ENCODE peak calls at places on chromosome 22, in seven cellular contexts. C is upper lobe of right lung, X is right lobe of liver, E is mammary epithelial cell, O is A549, L is lung, J is astrocyte of the cerebellum. V is an unnamed sample.

GRCh38 chr22:22865311-22866072 is 22.1 kb upstream of the IGLL5 start:
- DNase-seq in J (no peak), L (no peak), C (no peak), O (no peak), X (no peak), E (no peak), V (no peak)

GRCh38 chr22:49866646-49867045 is 13.0 kb downstream of the ZBED4 start:
- DNase-seq in X (no peak), C (no peak), O (no peak), J (no peak), L (no peak), E (no peak), V (no peak)

GRCh38 chr22:25876871-25877270 is 134.9 kb downstream of the MYO18B start:
- DNase-seq in O (no peak), C (no peak), J (no peak), L (no peak), X (no peak), E (peak), V (no peak)

GRCh38 chr22:44357962-44358553 is 45.3 kb upstream of the SHISAL1 start:
- DNase-seq in X (peak), C (peak), J (peak), O (no peak), E (no peak), L (no peak), V (no peak)

GRCh38 chr22:50074056-50074455 is 11.2 kb downstream of the MLC1 start:
- DNase-seq in J (no peak), X (no peak), O (no peak), L (no peak), E (no peak), C (peak), V (no peak)

GRCh38 chr22:38461057-38461413 is 6.0 kb upstream of the KCNJ4 start:
- DNase-seq in C (no peak), L (no peak), E (no peak), O (no peak), X (no peak), J (no peak), V (no peak)

GRCh38 chr22:50600541-50600940 is at the start of gene MAPK8IP2:
- DNase-seq in C (no peak), E (no peak), X (peak), O (no peak), J (no peak), L (no peak), V (no peak)

GRCh38 chr22:39181356-39181755 is 28.9 kb upstream of the CBX7 start:
- DNase-seq in J (no peak), O (no peak), E (no peak), C (no peak), L (no peak), X (no peak), V (no peak)

GRCh38 chr22:30649430-30650007 is 13.9 kb downstream of the SLC35E4 start:
- DNase-seq in L (peak), C (no peak), J (no peak), X (peak), O (no peak), E (peak), V (peak)

GRCh38 chr22:26477341-26477731 is 6.2 kb downstream of the HPS4 start:
- DNase-seq in X (no peak), C (no peak), O (no peak), L (no peak), J (no peak), E (no peak), V (no peak)

GRCh38 chr22:26551568-26551967 is 38.4 kb downstream of the TPST2 start:
- DNase-seq in L (no peak), E (no peak), X (no peak), J (no peak), C (no peak), O (no peak), V (no peak)

GRCh38 chr22:44171486-44172076 is 9.1 kb upstream of the PARVG start:
- DNase-seq in O (no peak), X (no peak), J (no peak), C (peak), L (no peak), E (no peak), V (no peak)

GRCh38 chr22:24595228-24595627 is 2.4 kb upstream of the LRRC75B start:
- DNase-seq in O (no peak), C (no peak), J (no peak), E (no peak), L (no peak), X (no peak), V (no peak)

GRCh38 chr22:37400719-37401118 is 26.6 kb downstream of the ELFN2 start:
- DNase-seq in J (no peak), C (no peak), L (peak), E (no peak), O (no peak), X (no peak), V (no peak)

GRCh38 chr22:35656284-35656752 is 8.1 kb downstream of the APOL6 start:
- DNase-seq in O (no peak), C (no peak), L (no peak), X (no peak), J (no peak), E (no peak), V (peak)

GRCh38 chr22:25169278-25170031 is 30.2 kb upstream of the CRYBB3 start:
- DNase-seq in O (no peak), E (no peak), C (peak), X (peak), J (no peak), L (peak), V (peak)

GRCh38 chr22:35383679-35384071 is 2.8 kb downstream of the HMOX1 start:
- DNase-seq in O (no peak), E (no peak), J (no peak), L (no peak), C (no peak), X (no peak), V (no peak)

GRCh38 chr22:18144105-18144504 is 5.9 kb upstream of the USP18 start:
- DNase-seq in J (no peak), O (no peak), C (no peak), L (no peak), X (no peak), E (no peak), V (no peak)

GRCh38 chr22:50576070-50576469 is 2.2 kb downstream of the CPT1B start:
- DNase-seq in E (peak), J (peak), X (no peak), O (peak), L (no peak), C (no peak), V (peak)

GRCh38 chr22:50719814-50720300 is 18.1 kb upstream of the ACR start:
- DNase-seq in C (no peak), L (no peak), E (no peak), O (no peak), J (no peak), X (no peak), V (no peak)

GRCh38 chr22:49877642-49878041 is 24.0 kb downstream of the ZBED4 start:
- DNase-seq in O (no peak), E (no peak), C (no peak), L (no peak), X (no peak), J (no peak), V (no peak)

GRCh38 chr22:38173156-38173906 is 8.3 kb downstream of the PLA2G6 start:
- DNase-seq in L (no peak), E (no peak), X (no peak), J (no peak), C (no peak), O (no peak), V (no peak)

GRCh38 chr22:40128989-40129388 is 48.7 kb upstream of the TNRC6B start:
- DNase-seq in L (no peak), O (no peak), C (no peak), E (no peak), J (no peak), X (no peak), V (no peak)

GRCh38 chr22:23237201-23237798 is 57.0 kb downstream of the BCR start:
- DNase-seq in E (no peak), L (no peak), X (no peak), O (no peak), J (no peak), C (no peak), V (no peak)

GRCh38 chr22:38316340-38317236 is 645 bp downstream of the CSNK1E start:
- DNase-seq in J (no peak), E (peak), X (peak), L (peak), C (peak), O (no peak), V (peak)

GRCh38 chr22:30822216-30823014 is 127.7 kb downstream of the OSBP2 start:
- DNase-seq in X (no peak), C (peak), E (no peak), L (no peak), J (no peak), O (no peak), V (no peak)

GRCh38 chr22:26322179-26322905 is 106.7 kb upstream of the ASPHD2 start:
- DNase-seq in X (no peak), O (no peak), L (no peak), J (peak), C (no peak), E (peak), V (peak)

GRCh38 chr22:26426924-26427323 is 2.1 kb upstream of the ASPHD2 start:
- DNase-seq in X (no peak), J (no peak), C (no peak), L (no peak), E (no peak), O (no peak), V (no peak)

GRCh38 chr22:24068717-24069116 is 57.6 kb downstream of the CABIN1 start:
- DNase-seq in X (no peak), C (peak), L (no peak), E (no peak), J (no peak), O (no peak), V (no peak)

GRCh38 chr22:39150848-39151215 is 1.6 kb downstream of the CBX7 start:
- DNase-seq in J (no peak), E (no peak), L (no peak), X (no peak), C (peak), O (no peak), V (peak)

GRCh38 chr22:37765498-37765897 is 42.2 kb upstream of the GCAT start:
- DNase-seq in C (no peak), O (no peak), X (no peak), L (no peak), E (no peak), J (no peak), V (no peak)

GRCh38 chr22:38304526-38304925 is 12.7 kb downstream of the CSNK1E start:
- DNase-seq in C (no peak), O (no peak), J (no peak), E (no peak), X (no peak), L (no peak), V (no peak)

GRCh38 chr22:23574877-23575276 is 5.2 kb downstream of the IGLL1 start:
- DNase-seq in J (no peak), X (no peak), C (peak), E (no peak), O (no peak), L (no peak), V (no peak)

GRCh38 chr22:25624486-25624885 is 60.0 kb downstream of the GRK3 start:
- DNase-seq in O (no peak), C (no peak), L (no peak), J (no peak), E (no peak), X (no peak), V (no peak)

GRCh38 chr22:47474895-47475294 is 712.4 kb downstream of the TBC1D22A start:
- DNase-seq in X (no peak), J (no peak), L (no peak), O (no peak), C (no peak), E (no peak), V (no peak)

DNA sequence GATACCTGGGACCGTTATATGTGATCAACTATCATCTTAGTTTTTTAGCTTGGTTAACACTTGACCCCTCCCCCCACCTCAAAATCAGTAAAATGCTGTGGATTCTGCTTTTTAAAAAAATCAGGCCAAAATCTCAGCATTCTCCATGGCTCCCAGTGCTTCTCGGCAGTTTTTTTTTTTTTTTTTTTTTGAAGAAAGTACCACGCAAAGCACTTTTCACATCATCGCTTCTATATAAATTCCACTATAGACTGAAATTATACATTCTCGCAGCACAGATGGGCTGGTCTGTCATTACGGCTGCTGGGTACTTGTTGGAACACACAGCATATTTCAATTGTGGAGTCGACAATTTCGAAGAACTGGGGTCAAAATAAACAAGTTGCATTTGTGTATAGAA is 67.7 kb upstream of the PPARA start:
- DNase-seq in X (no peak), L (no peak), J (no peak), E (peak), O (no peak), C (no peak), V (no peak)
- H3K4me3 ChIP-seq in X (no peak), L (no peak), J (peak), E (peak), O (peak), C (peak), V (no peak)

DNA sequence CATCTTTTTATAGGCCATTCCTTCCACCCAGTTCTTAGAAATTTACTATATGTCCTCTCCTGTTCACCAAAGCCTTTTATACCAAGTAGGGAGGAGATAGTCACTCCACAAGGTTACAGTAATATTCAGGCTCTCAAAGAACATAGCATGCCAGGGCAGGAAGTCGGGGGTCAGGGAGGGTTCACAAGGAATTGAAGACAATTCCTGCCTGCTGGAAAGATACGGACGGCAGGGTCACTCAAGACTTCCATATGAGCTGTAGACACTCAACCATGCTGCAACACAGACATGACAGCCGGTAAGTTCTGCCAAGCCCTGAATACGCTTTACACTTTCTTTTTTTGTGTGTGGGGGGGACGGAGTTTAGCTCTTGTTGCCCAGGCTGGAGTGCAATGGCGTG is 700 bp downstream of the C22orf31 start:
- DNase-seq in E (no peak), O (no peak), L (no peak), C (no peak), X (no peak), J (no peak), V (no peak)
- TF ChIP-seq CTCF in E (no peak), O (no peak), L (no peak), C (no peak), X (no peak), J (no peak), V (no peak)

GRCh38 chr22:20186871-20187546 is 36.2 kb upstream of the CCDC188 start:
- DNase-seq in L (no peak), C (no peak), O (no peak), E (no peak), X (no peak), J (no peak), V (no peak)
- H3K4me3 ChIP-seq in L (no peak), C (no peak), O (no peak), E (no peak), X (no peak), J (no peak), V (no peak)

DNA sequence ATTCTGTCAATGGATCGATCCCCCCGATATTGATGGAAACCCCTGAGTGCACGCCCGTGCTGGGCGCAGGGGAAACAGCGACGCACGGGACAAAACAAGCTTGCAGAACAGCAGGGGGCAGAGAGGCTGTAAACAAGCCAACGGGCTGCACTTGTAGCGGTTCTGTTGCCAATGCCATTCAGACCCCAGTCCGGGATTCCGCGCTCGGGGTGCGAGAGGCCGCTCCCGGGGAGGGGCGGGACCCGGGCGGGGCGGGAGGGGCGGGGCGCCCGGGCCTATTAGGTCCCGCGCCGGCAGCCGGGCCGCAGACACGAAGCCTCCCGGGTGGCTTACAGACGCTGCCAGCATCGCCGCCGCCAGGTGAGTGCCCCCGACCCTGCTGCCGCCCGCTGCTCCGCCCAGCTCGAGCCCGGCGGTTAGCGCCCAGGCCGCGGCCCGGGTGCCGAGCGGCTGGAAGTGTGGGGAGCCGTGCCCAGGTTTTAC is at the start of gene BIK:
- DNase-seq in C (peak), E (peak), X (peak), J (no peak), L (peak), O (no peak), V (peak)
- TF ChIP-seq CTCF in C (peak), E (no peak), X (no peak), J (no peak), L (peak), O (no peak), V (peak)

GRCh38 chr22:41288245-41288946 is 2.4 kb upstream of the RANGAP1 start:
- DNase-seq in E (peak), O (peak), L (no peak), X (peak), J (peak), C (no peak), V (peak)
- H3K4me3 ChIP-seq in E (peak), O (peak), L (no peak), X (no peak), J (no peak), C (no peak), V (peak)